ENCODE peak calls at places on chromosomes 12 and 14, in ten cellular contexts. One of them, this sample, is unnamed.

GRCh38 chr12:117441751-117442150 is 80.3 kb upstream of the NOS1 start:
- DNase-seq in HT1080: peak; percentile 39
- DNase-seq in T-cell: no peak
- DNase-seq in H4: peak; percentile 21
- DNase-seq in HAP-1: no peak
- DNase-seq in left ventricle myocardium superior: peak; percentile 74
- DNase-seq in ACHN: peak; percentile 89
- DNase-seq in NT2/D1: no peak
- DNase-seq in GM04503: peak; percentile 7
- DNase-seq in AG09319: no peak
- DNase-seq in this sample: peak; percentile 62

GRCh38 chr12:88600272-88600671 is 20.0 kb upstream of the KITLG start:
- DNase-seq in HT1080: peak; percentile 76
- DNase-seq in T-cell: no peak
- DNase-seq in H4: peak; percentile 52
- DNase-seq in HAP-1: no peak
- DNase-seq in left ventricle myocardium superior: no peak
- DNase-seq in ACHN: no peak
- DNase-seq in NT2/D1: no peak
- DNase-seq in GM04503: peak; percentile 62
- DNase-seq in AG09319: peak; percentile 65
- DNase-seq in this sample: peak; percentile 62

GRCh38 chr12:72491399-72491798 is 219.2 kb downstream of the TRHDE start:
- DNase-seq in HT1080: no peak
- DNase-seq in T-cell: no peak
- DNase-seq in H4: no peak
- DNase-seq in HAP-1: no peak
- DNase-seq in left ventricle myocardium superior: no peak
- DNase-seq in ACHN: no peak
- DNase-seq in NT2/D1: no peak
- DNase-seq in GM04503: peak; percentile 25
- DNase-seq in AG09319: no peak
- DNase-seq in this sample: no peak

GRCh38 chr14:70697681-70698080 is 56.0 kb downstream of the TTC9 start:
- DNase-seq in HT1080: peak; percentile 24
- DNase-seq in T-cell: no peak
- DNase-seq in H4: no peak
- DNase-seq in HAP-1: no peak
- DNase-seq in left ventricle myocardium superior: no peak
- DNase-seq in ACHN: no peak
- DNase-seq in NT2/D1: no peak
- DNase-seq in GM04503: no peak
- DNase-seq in AG09319: no peak
- DNase-seq in this sample: no peak

GRCh38 chr12:24226745-24227350 is 277.4 kb upstream of the SOX5 start:
- DNase-seq in HT1080: peak; percentile 64
- DNase-seq in T-cell: no peak
- DNase-seq in H4: peak; percentile 79
- DNase-seq in HAP-1: no peak
- DNase-seq in left ventricle myocardium superior: no peak
- DNase-seq in ACHN: peak; percentile 16
- DNase-seq in NT2/D1: no peak
- DNase-seq in GM04503: no peak
- DNase-seq in AG09319: peak; percentile 14
- DNase-seq in this sample: no peak

GRCh38 chr12:86719381-86719780 is 463.2 kb upstream of the MGAT4C start:
- DNase-seq in HT1080: peak; percentile 50
- DNase-seq in T-cell: no peak
- DNase-seq in H4: no peak
- DNase-seq in HAP-1: no peak
- DNase-seq in left ventricle myocardium superior: no peak
- DNase-seq in ACHN: no peak
- DNase-seq in NT2/D1: no peak
- DNase-seq in GM04503: no peak
- DNase-seq in AG09319: no peak
- DNase-seq in this sample: peak; percentile 16

GRCh38 chr12:121365416-121366062 is 13.3 kb upstream of the ANAPC5 start:
- DNase-seq in HT1080: no peak
- DNase-seq in T-cell: no peak
- DNase-seq in H4: no peak
- DNase-seq in HAP-1: no peak
- DNase-seq in left ventricle myocardium superior: no peak
- DNase-seq in ACHN: no peak
- DNase-seq in NT2/D1: no peak
- DNase-seq in GM04503: no peak
- DNase-seq in AG09319: no peak
- DNase-seq in this sample: no peak

GRCh38 chr12:7075518-7075917 is 15.0 kb downstream of the C1S start:
- DNase-seq in HT1080: no peak
- DNase-seq in T-cell: no peak
- DNase-seq in H4: no peak
- DNase-seq in HAP-1: no peak
- DNase-seq in left ventricle myocardium superior: no peak
- DNase-seq in ACHN: no peak
- DNase-seq in NT2/D1: no peak
- DNase-seq in GM04503: no peak
- DNase-seq in AG09319: no peak
- DNase-seq in this sample: no peak

GRCh38 chr12:57770734-57771133 is 1.2 kb downstream of the METTL1 start:
- DNase-seq in HT1080: no peak
- DNase-seq in T-cell: no peak
- DNase-seq in H4: no peak
- DNase-seq in HAP-1: no peak
- DNase-seq in left ventricle myocardium superior: no peak
- DNase-seq in ACHN: no peak
- DNase-seq in NT2/D1: no peak
- DNase-seq in GM04503: no peak
- DNase-seq in AG09319: no peak
- DNase-seq in this sample: no peak

GRCh38 chr14:97456958-97457357 is 659.8 kb downstream of the VRK1 start:
- DNase-seq in HT1080: peak; percentile 57
- DNase-seq in T-cell: no peak
- DNase-seq in H4: peak; percentile 66
- DNase-seq in HAP-1: no peak
- DNase-seq in left ventricle myocardium superior: no peak
- DNase-seq in ACHN: no peak
- DNase-seq in NT2/D1: no peak
- DNase-seq in GM04503: no peak
- DNase-seq in AG09319: no peak
- DNase-seq in this sample: no peak

GRCh38 chr14:71554323-71554722 is 377.9 kb upstream of the RGS6 start:
- DNase-seq in HT1080: no peak
- DNase-seq in T-cell: no peak
- DNase-seq in H4: no peak
- DNase-seq in HAP-1: no peak
- DNase-seq in left ventricle myocardium superior: no peak
- DNase-seq in ACHN: no peak
- DNase-seq in NT2/D1: no peak
- DNase-seq in GM04503: no peak
- DNase-seq in AG09319: no peak
- DNase-seq in this sample: no peak

GRCh38 chr14:91291786-91292405 is 47.4 kb upstream of the GPR68 start:
- DNase-seq in HT1080: no peak
- DNase-seq in T-cell: no peak
- DNase-seq in H4: no peak
- DNase-seq in HAP-1: no peak
- DNase-seq in left ventricle myocardium superior: no peak
- DNase-seq in ACHN: no peak
- DNase-seq in NT2/D1: no peak
- DNase-seq in GM04503: no peak
- DNase-seq in AG09319: no peak
- DNase-seq in this sample: no peak

GRCh38 chr12:69880566-69880965 is 55.5 kb downstream of the MYRFL start:
- DNase-seq in HT1080: peak; percentile 14
- DNase-seq in T-cell: no peak
- DNase-seq in H4: peak; percentile 48
- DNase-seq in HAP-1: no peak
- DNase-seq in left ventricle myocardium superior: no peak
- DNase-seq in ACHN: peak; percentile 18
- DNase-seq in NT2/D1: peak; percentile 60
- DNase-seq in GM04503: no peak
- DNase-seq in AG09319: no peak
- DNase-seq in this sample: peak; percentile 7

GRCh38 chr12:80353254-80353653 is 90.8 kb upstream of the PTPRQ start:
- DNase-seq in HT1080: no peak
- DNase-seq in T-cell: no peak
- DNase-seq in H4: peak; percentile 40
- DNase-seq in HAP-1: no peak
- DNase-seq in left ventricle myocardium superior: no peak
- DNase-seq in ACHN: no peak
- DNase-seq in NT2/D1: no peak
- DNase-seq in GM04503: peak; percentile 31
- DNase-seq in AG09319: peak; percentile 1
- DNase-seq in this sample: no peak

GRCh38 chr12:94151577-94151976 is 3.2 kb downstream of the PLXNC1 start:
- DNase-seq in HT1080: no peak
- DNase-seq in T-cell: no peak
- DNase-seq in H4: no peak
- DNase-seq in HAP-1: no peak
- DNase-seq in left ventricle myocardium superior: no peak
- DNase-seq in ACHN: no peak
- DNase-seq in NT2/D1: no peak
- DNase-seq in GM04503: no peak
- DNase-seq in AG09319: no peak
- DNase-seq in this sample: no peak

GRCh38 chr12:99130808-99131538 is 485.9 kb downstream of the APAF1 start:
- DNase-seq in HT1080: peak; percentile 13
- DNase-seq in T-cell: no peak
- DNase-seq in H4: peak; percentile 43
- DNase-seq in HAP-1: no peak
- DNase-seq in left ventricle myocardium superior: no peak
- DNase-seq in ACHN: no peak
- DNase-seq in NT2/D1: no peak
- DNase-seq in GM04503: no peak
- DNase-seq in AG09319: no peak
- DNase-seq in this sample: peak; percentile 17

This sample was measured in A172.